ENCODE peak calls at places on chromosome 4, in five cellular contexts. One of them, this sample, is unnamed.

GRCh38 chr4:74555231-74555630 is 110.3 kb downstream of the AREG start:
- DNase-seq in ecto neural progenitor cell: no peak
- DNase-seq in hepatic stellate cell: no peak
- DNase-seq in Caki2: peak
- DNase-seq in effector CD8-positive, alpha-beta T cell: no peak
- DNase-seq in this sample: no peak

GRCh38 chr4:8725845-8726244 is 133.3 kb downstream of the CPZ start:
- DNase-seq in hepatic stellate cell: no peak
- DNase-seq in Caki2: no peak
- DNase-seq in effector CD8-positive, alpha-beta T cell: no peak
- DNase-seq in ecto neural progenitor cell: no peak
- DNase-seq in this sample: no peak

GRCh38 chr4:77854431-77855111 is 8.1 kb upstream of the MRPL1 start:
- DNase-seq in effector CD8-positive, alpha-beta T cell: no peak
- DNase-seq in ecto neural progenitor cell: no peak
- DNase-seq in hepatic stellate cell: no peak
- DNase-seq in Caki2: no peak
- DNase-seq in this sample: no peak

GRCh38 chr4:26084414-26084813 is 170.4 kb downstream of the SMIM20 start:
- DNase-seq in Caki2: no peak
- DNase-seq in hepatic stellate cell: no peak
- DNase-seq in ecto neural progenitor cell: no peak
- DNase-seq in effector CD8-positive, alpha-beta T cell: no peak
- DNase-seq in this sample: no peak

GRCh38 chr4:73653695-73654106 is 33.5 kb upstream of the RASSF6 start:
- DNase-seq in effector CD8-positive, alpha-beta T cell: no peak
- DNase-seq in hepatic stellate cell: peak
- DNase-seq in ecto neural progenitor cell: no peak
- DNase-seq in Caki2: peak
- DNase-seq in this sample: peak

GRCh38 chr4:161714022-161714751 is 449.6 kb downstream of the FSTL5 start:
- DNase-seq in ecto neural progenitor cell: no peak
- DNase-seq in hepatic stellate cell: no peak
- DNase-seq in effector CD8-positive, alpha-beta T cell: no peak
- DNase-seq in Caki2: peak
- DNase-seq in this sample: no peak

GRCh38 chr4:3491681-3492405 is 28.7 kb downstream of the DOK7 start:
- DNase-seq in ecto neural progenitor cell: no peak
- DNase-seq in Caki2: no peak
- DNase-seq in effector CD8-positive, alpha-beta T cell: no peak
- DNase-seq in hepatic stellate cell: no peak
- DNase-seq in this sample: no peak

GRCh38 chr4:139568206-139568969 is 12.4 kb upstream of the SETD7 start:
- DNase-seq in effector CD8-positive, alpha-beta T cell: no peak
- DNase-seq in hepatic stellate cell: no peak
- DNase-seq in ecto neural progenitor cell: no peak
- DNase-seq in Caki2: no peak
- DNase-seq in this sample: no peak

GRCh38 chr4:83552085-83552484 is 16.2 kb downstream of the GPAT3 start:
- DNase-seq in effector CD8-positive, alpha-beta T cell: no peak
- DNase-seq in hepatic stellate cell: peak
- DNase-seq in ecto neural progenitor cell: no peak
- DNase-seq in Caki2: peak
- DNase-seq in this sample: no peak

GRCh38 chr4:8820178-8821102 is 51.2 kb downstream of the HMX1 start:
- DNase-seq in effector CD8-positive, alpha-beta T cell: no peak
- DNase-seq in ecto neural progenitor cell: peak
- DNase-seq in Caki2: no peak
- DNase-seq in hepatic stellate cell: no peak
- DNase-seq in this sample: no peak

GRCh38 chr4:149823770-149824221 is 8.2 kb upstream of the IQCM start:
- DNase-seq in ecto neural progenitor cell: no peak
- DNase-seq in effector CD8-positive, alpha-beta T cell: no peak
- DNase-seq in Caki2: peak
- DNase-seq in hepatic stellate cell: peak
- DNase-seq in this sample: no peak

GRCh38 chr4:93394488-93395185 is 433.9 kb upstream of the ATOH1 start:
- DNase-seq in ecto neural progenitor cell: no peak
- DNase-seq in effector CD8-positive, alpha-beta T cell: no peak
- DNase-seq in Caki2: no peak
- DNase-seq in hepatic stellate cell: no peak
- DNase-seq in this sample: no peak

GRCh38 chr4:100511906-100512305 is 5.9 kb downstream of the EMCN start:
- DNase-seq in hepatic stellate cell: no peak
- DNase-seq in ecto neural progenitor cell: no peak
- DNase-seq in effector CD8-positive, alpha-beta T cell: no peak
- DNase-seq in Caki2: no peak
- DNase-seq in this sample: no peak

GRCh38 chr4:156118821-156119220 is 165.2 kb upstream of the CTSO start:
- DNase-seq in effector CD8-positive, alpha-beta T cell: no peak
- DNase-seq in hepatic stellate cell: no peak
- DNase-seq in ecto neural progenitor cell: no peak
- DNase-seq in Caki2: no peak
- DNase-seq in this sample: no peak